ENCODE peak calls at places on chromosome 18, in eight cellular contexts. O is GOT3; Y is activated T-helper 1 cell treated with anti-CD3 and anti-CD28 coated beads, Interleukin-2, amount 50 U/mL, for 16 hours; F is NCI-H460; V is stimulated activated CD4-positive, alpha-beta T cell treated with anti-CD3 and anti-CD28 coated beads, Interleukin-12 subunit alpha, Interleukin-12 subunit beta, amount 100 ng/mL, for 48 hours; Z is NCI-H510A; B is HTR-8/SVneo; M is activated naive CD4-positive, alpha-beta T cell treated with anti-CD3 and anti-CD28 coated beads, Interleukin-2, amount 10 ng/mL, durations not matched to agents 7 days and 5 days. D is an unnamed sample.

GRCh38 chr18:39596891-39597290 is 2031.3 kb upstream of the CELF4 start:
- DNase-seq in O (no peak), Y (no peak), F (no peak), V (no peak), Z (no peak), B (no peak), M (no peak), D (no peak)

GRCh38 chr18:23231340-23232021 is 96.2 kb downstream of the CABLES1 start:
- DNase-seq in O (peak; percentile 4), Y (peak; percentile 12), F (no peak), V (peak; percentile 71), Z (no peak), B (no peak), M (peak; percentile 86), D (peak; percentile 99)

GRCh38 chr18:55794288-55795052 is 206.5 kb upstream of the TCF4 start:
- DNase-seq in O (no peak), Y (no peak), F (no peak), V (no peak), Z (no peak), B (no peak), M (no peak), D (no peak)

GRCh38 chr18:45874501-45875184 is 49.2 kb downstream of the SIGLEC15 start:
- DNase-seq in O (no peak), Y (no peak), F (no peak), V (peak; percentile 51), Z (no peak), B (no peak), M (peak; percentile 74), D (no peak)

GRCh38 chr18:28767781-28768211 is 590.9 kb upstream of the CDH2 start:
- DNase-seq in O (no peak), Y (no peak), F (no peak), V (no peak), Z (no peak), B (no peak), M (no peak), D (no peak)

GRCh38 chr18:59623456-59624383 is 73.5 kb downstream of the CCBE1 start:
- DNase-seq in O (no peak), Y (no peak), F (no peak), V (no peak), Z (no peak), B (no peak), M (no peak), D (no peak)

GRCh38 chr18:57003342-57003741 is 143.5 kb upstream of the BOD1L2 start:
- DNase-seq in O (no peak), Y (no peak), F (no peak), V (no peak), Z (no peak), B (no peak), M (no peak), D (no peak)

GRCh38 chr18:21682276-21683051 is 22.1 kb downstream of the ABHD3 start:
- DNase-seq in O (no peak), Y (no peak), F (no peak), V (no peak), Z (no peak), B (no peak), M (peak; percentile 22), D (peak; percentile 43)

GRCh38 chr18:7926526-7926925 is 359.4 kb downstream of the PTPRM start:
- DNase-seq in O (no peak), Y (no peak), F (peak; percentile 74), V (no peak), Z (peak; percentile 62), B (no peak), M (no peak), D (no peak)

GRCh38 chr18:48293954-48294893 is 115.0 kb downstream of the ZBTB7C start:
- DNase-seq in O (no peak), Y (no peak), F (no peak), V (no peak), Z (peak; percentile 62), B (no peak), M (no peak), D (no peak)

GRCh38 chr18:37346048-37346447 is 219.6 kb downstream of the CELF4 start:
- DNase-seq in O (no peak), Y (no peak), F (no peak), V (no peak), Z (no peak), B (no peak), M (no peak), D (no peak)

GRCh38 chr18:25279133-25279532 is 72.8 kb downstream of the ZNF521 start:
- DNase-seq in O (no peak), Y (no peak), F (no peak), V (no peak), Z (no peak), B (no peak), M (no peak), D (no peak)

GRCh38 chr18:24180048-24180447 is 41.2 kb downstream of the CABYR start:
- DNase-seq in O (no peak), Y (no peak), F (no peak), V (no peak), Z (no peak), B (no peak), M (no peak), D (no peak)

GRCh38 chr18:4254840-4255239 is 200.3 kb downstream of the DLGAP1 start:
- DNase-seq in O (no peak), Y (no peak), F (no peak), V (no peak), Z (no peak), B (no peak), M (no peak), D (no peak)

GRCh38 chr18:57834616-57835015 is 31.5 kb upstream of the ATP8B1 start:
- DNase-seq in O (no peak), Y (no peak), F (no peak), V (no peak), Z (no peak), B (no peak), M (no peak), D (no peak)

GRCh38 chr18:73646772-73647171 is 500.9 kb downstream of the FBXO15 start:
- DNase-seq in O (no peak), Y (no peak), F (no peak), V (no peak), Z (no peak), B (no peak), M (no peak), D (no peak)

GRCh38 chr18:75010725-75011124 is 198.2 kb downstream of the PTGR3 start:
- DNase-seq in O (no peak), Y (no peak), F (no peak), V (no peak), Z (no peak), B (no peak), M (no peak), D (no peak)

GRCh38 chr18:44921974-44922373 is 241.3 kb downstream of the SETBP1 start:
- DNase-seq in O (no peak), Y (no peak), F (no peak), V (no peak), Z (no peak), B (no peak), M (no peak), D (no peak)

GRCh38 chr18:57728941-57729511 is 74.1 kb downstream of the ATP8B1 start:
- DNase-seq in O (no peak), Y (no peak), F (no peak), V (no peak), Z (no peak), B (no peak), M (no peak), D (peak; percentile 59)

GRCh38 chr18:70553961-70554325 is 265.1 kb downstream of the SOCS6 start:
- DNase-seq in O (no peak), Y (no peak), F (no peak), V (no peak), Z (no peak), B (no peak), M (no peak), D (no peak)

GRCh38 chr18:6249788-6250187 is 164.9 kb downstream of the L3MBTL4 start:
- DNase-seq in O (no peak), Y (no peak), F (no peak), V (no peak), Z (no peak), B (no peak), M (no peak), D (no peak)

GRCh38 chr18:48022531-48023330 is 92.3 kb upstream of the SMAD2 start:
- DNase-seq in O (no peak), Y (no peak), F (peak; percentile 81), V (peak; percentile 34), Z (peak; percentile 34), B (peak; percentile 60), M (no peak), D (peak; percentile 86)

D was measured in HL-60.